ENCODE peak calls at places on chromosomes 13 and 19, in nine cellular contexts. T is K562, Z is AG04450, H is Caco-2, W is mucosa of descending colon, B is psoas muscle, V is ovary, A is fibroblast of pulmonary artery, E is breast epithelium. R is an unnamed sample.

GRCh38 chr13:50676602-50677001 is 166.9 kb downstream of the DLEU7 start:
- DNase-seq in W (no peak), T (no peak), E (no peak), V (no peak), B (no peak), A (peak; percentile 52), H (peak; percentile 30), Z (no peak), R (no peak)

GRCh38 chr13:109789262-109789661 is 2.9 kb upstream of the IRS2 start:
- DNase-seq in T (no peak), Z (no peak), H (no peak), A (no peak), W (no peak), E (no peak), V (no peak), B (no peak), R (no peak)

GRCh38 chr13:55761986-55762385 is 1378.7 kb upstream of the PRR20A start:
- DNase-seq in A (no peak), E (no peak), V (no peak), H (no peak), W (no peak), T (no peak), B (no peak), Z (no peak), R (no peak)

GRCh38 chr19:17352608-17353280 is 15.4 kb downstream of the GTPBP3 start:
- DNase-seq in E (no peak), Z (no peak), H (no peak), B (no peak), A (peak; percentile 47), V (no peak), T (no peak), W (no peak), R (no peak)

GRCh38 chr13:39512687-39513086 is 90.3 kb downstream of the LHFPL6 start:
- DNase-seq in B (no peak), T (no peak), W (no peak), E (peak; percentile 88), H (no peak), A (no peak), Z (no peak), V (no peak), R (no peak)

GRCh38 chr13:60095300-60095699 is 68.4 kb downstream of the DIAPH3 start:
- DNase-seq in W (no peak), V (no peak), B (no peak), T (no peak), A (no peak), E (no peak), H (no peak), Z (no peak), R (no peak)

GRCh38 chr19:28586501-28586900 is 626.5 kb downstream of the UQCRFS1 start:
- DNase-seq in B (no peak), Z (no peak), T (no peak), A (no peak), V (no peak), E (no peak), H (no peak), W (no peak), R (no peak)

GRCh38 chr19:21492932-21493906 is 12.2 kb upstream of the ZNF429 start:
- DNase-seq in E (peak; percentile 30), T (no peak), A (no peak), Z (no peak), B (no peak), H (no peak), W (no peak), V (no peak), R (no peak)

GRCh38 chr19:11538232-11539036 is at the start of gene CNN1:
- DNase-seq in A (peak; percentile 74), H (peak; percentile 25), E (peak; percentile 93), T (peak; percentile 78), W (peak; percentile 51), V (peak; percentile 85), B (peak; percentile 41), Z (peak; percentile 74), R (no peak)

GRCh38 chr19:39506944-39507714 is 7.8 kb upstream of the SELENOV start:
- DNase-seq in H (peak; percentile 81), B (no peak), T (peak; percentile 90), Z (no peak), W (peak; percentile 18), A (peak; percentile 67), E (no peak), V (peak; percentile 59), R (peak; percentile 92)

GRCh38 chr19:32404939-32405430 is 585 bp upstream of the DPY19L3 start:
- DNase-seq in E (peak; percentile 46), B (peak; percentile 79), V (peak; percentile 84), Z (no peak), T (no peak), H (peak; percentile 59), W (peak; percentile 65), A (peak; percentile 41), R (no peak)

GRCh38 chr13:37667631-37668161 is 69.1 kb upstream of the POSTN start:
- DNase-seq in V (no peak), Z (no peak), B (no peak), H (no peak), E (no peak), A (no peak), W (no peak), T (no peak), R (no peak)

GRCh38 chr19:34985249-34986022 is 14.7 kb upstream of the GRAMD1A start:
- DNase-seq in W (no peak), E (peak; percentile 46), B (peak; percentile 51), Z (no peak), A (peak; percentile 81), T (no peak), V (no peak), H (no peak), R (no peak)

GRCh38 chr13:93882086-93882651 is 597.3 kb downstream of the DCT start:
- DNase-seq in B (no peak), W (no peak), A (no peak), E (no peak), Z (no peak), T (no peak), V (no peak), H (no peak), R (no peak)

GRCh38 chr13:45807520-45808099 is 43.9 kb downstream of the SIAH3 start:
- DNase-seq in A (peak; percentile 56), V (no peak), B (no peak), Z (no peak), T (peak; percentile 35), W (peak; percentile 33), E (no peak), H (peak; percentile 61), R (peak; percentile 60)

GRCh38 chr13:31046711-31047279 is 114.3 kb downstream of the TEX26 start:
- DNase-seq in A (peak; percentile 64), T (no peak), W (peak; percentile 67), B (peak; percentile 25), V (peak; percentile 46), H (no peak), Z (no peak), E (no peak), R (no peak)

GRCh38 chr13:49777746-49778614 is 14.5 kb downstream of the KPNA3 start:
- DNase-seq in V (no peak), H (peak; percentile 11), Z (no peak), T (no peak), E (no peak), W (peak; percentile 12), A (no peak), B (no peak), R (no peak)

GRCh38 chr19:43526884-43527859 is at the start of gene ETHE1:
- DNase-seq in W (peak; percentile 93), H (peak; percentile 91), E (peak; percentile 63), T (peak; percentile 90), V (peak; percentile 80), A (peak; percentile 50), B (peak; percentile 87), Z (no peak), R (peak; percentile 86)
- TF ChIP-seq CTCF in W (no peak), H (no peak), E (no peak), T (no peak), V (no peak), A (no peak), B (no peak), Z (no peak), R (no peak)

GRCh38 chr19:6925801-6926751 is 38.7 kb downstream of the ADGRE1 start:
- DNase-seq in B (no peak), V (no peak), W (peak; percentile 5), Z (no peak), T (no peak), A (no peak), H (no peak), E (no peak), R (peak; percentile 54)
- TF ChIP-seq CTCF in B (no peak), V (no peak), W (no peak), Z (no peak), T (peak; percentile 22), A (no peak), H (no peak), E (no peak), R (peak; percentile 18)

DNA sequence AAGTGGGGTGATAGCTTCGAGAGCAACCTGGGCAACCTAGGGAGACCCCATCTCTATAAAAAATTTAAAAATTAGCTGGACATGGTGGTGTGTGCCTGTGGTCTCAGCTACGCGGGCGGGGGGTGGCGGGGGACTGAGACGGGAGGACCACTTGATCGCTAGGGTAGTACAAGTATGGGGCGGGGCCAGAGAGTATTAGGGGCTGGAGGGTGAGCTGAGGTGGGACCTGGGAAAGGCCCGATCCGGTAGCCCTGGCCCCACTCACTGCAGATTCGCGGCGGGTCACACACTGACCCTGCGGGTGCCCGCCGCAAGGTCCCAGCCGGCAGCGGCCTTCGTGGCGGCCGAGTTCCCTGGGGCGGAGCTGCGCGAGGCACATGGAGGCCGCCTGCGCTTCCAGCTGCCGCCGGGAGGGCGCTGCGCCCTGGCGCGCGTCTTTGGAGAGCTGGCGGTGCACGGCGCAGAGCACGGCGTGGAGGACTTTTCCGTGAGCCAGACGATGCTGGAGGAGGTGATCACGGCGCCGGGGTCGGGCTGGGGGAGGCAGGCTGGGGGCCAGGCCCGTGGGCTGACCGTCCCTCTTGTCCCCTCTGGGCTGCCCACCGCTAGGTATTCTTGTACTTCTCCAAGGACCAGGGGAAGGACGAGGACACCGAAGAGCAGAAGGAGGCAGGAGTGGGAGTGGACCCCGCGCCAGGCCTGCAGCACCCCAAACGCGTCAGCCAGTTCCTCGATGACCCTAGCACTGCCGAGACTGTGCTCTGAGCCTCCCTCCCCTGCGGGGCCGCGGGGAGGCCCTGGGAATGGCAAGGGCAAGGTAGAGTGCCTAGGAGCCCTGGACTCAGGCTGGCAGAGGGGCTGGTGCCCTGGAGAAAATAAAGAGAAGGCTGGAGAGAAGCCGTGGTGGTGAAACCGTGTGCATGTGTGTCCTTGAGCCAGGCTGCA is 2.0 kb upstream of the ARHGAP45 start:
- DNase-seq in V (peak; percentile 56), W (peak; percentile 77), H (peak; percentile 89), A (peak; percentile 72), E (no peak), T (no peak), Z (no peak), B (peak; percentile 76), R (peak; percentile 85)
- TF ChIP-seq CTCF in V (no peak), W (peak; percentile 86), H (peak; percentile 81), A (peak; percentile 52), E (peak; percentile 75), T (peak; percentile 46), Z (peak; percentile 68), B (peak; percentile 78), R (peak; percentile 83)

DNA sequence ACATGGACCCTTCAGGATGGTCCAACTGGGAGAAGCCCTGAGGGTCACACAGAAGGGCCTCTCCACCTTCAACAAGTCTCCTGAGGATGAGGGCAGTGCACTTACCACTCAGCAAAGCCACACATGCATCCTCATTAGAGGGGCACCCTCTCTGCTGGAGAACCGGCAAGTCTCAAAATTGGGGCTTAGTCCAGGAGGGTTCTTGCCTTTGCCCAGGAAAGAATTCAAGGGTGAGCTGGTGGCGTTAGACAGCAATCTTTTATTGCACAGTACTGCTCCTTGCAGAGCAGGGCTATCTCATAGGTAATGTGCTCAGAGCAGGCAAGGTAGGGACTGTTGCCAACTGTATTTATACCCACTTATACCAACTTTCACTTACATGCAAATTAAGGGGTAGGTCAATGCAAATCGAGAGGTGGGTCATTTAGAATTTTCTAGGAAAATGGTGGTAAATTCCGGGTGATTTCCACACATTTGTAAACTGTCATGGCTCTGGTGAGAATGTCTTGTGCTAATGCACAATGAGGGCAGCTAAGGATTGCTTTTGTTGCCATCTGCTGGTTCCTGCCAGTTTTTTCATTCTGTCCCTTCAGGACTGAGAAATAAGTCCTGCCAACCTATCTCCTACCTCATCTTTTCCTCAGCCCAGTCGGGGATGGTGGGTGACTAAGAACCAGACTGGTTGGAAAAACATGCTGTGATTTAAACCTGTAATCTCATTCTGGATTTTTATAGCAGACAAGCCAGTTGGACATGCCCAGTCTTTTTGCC is 27.8 kb upstream of the IGSF23 start:
- DNase-seq in Z (no peak), H (no peak), E (no peak), A (peak; percentile 61), W (peak; percentile 3), B (no peak), V (no peak), T (no peak), R (no peak)
- TF ChIP-seq CTCF in Z (peak; percentile 29), H (peak; percentile 1), E (no peak), A (peak; percentile 36), W (no peak), B (no peak), V (no peak), T (no peak), R (no peak)